ENCODE peak calls at places on chromosomes 5 and 9, in four cellular contexts. E is H1, R is IMR-90, S is mesendoderm. I is an unnamed sample.
A peak's percentile ranks its signal among the peaks of the same experiment; 100 is the strongest.

GRCh38 chr5:55908804-55909203 is 57.6 kb downstream of the IL31RA start:
- DNase-seq in S (no peak), R (no peak), E (no peak), I (no peak)

GRCh38 chr5:1005904-1006655 is 2.5 kb upstream of the NKD2 start:
- DNase-seq in S (no peak), E (peak; percentile 40), R (no peak), I (no peak)

GRCh38 chr5:167578977-167579700 is 712.3 kb upstream of the WWC1 start:
- DNase-seq in E (no peak), S (no peak), R (peak; percentile 59), I (no peak)

GRCh38 chr9:108272350-108272899 is 583.4 kb downstream of the ACTL7B start:
- DNase-seq in S (peak; percentile 71), E (peak; percentile 55), R (peak; percentile 39), I (peak; percentile 62)

GRCh38 chr9:96061293-96061987 is 185.9 kb downstream of the ERCC6L2 start:
- DNase-seq in S (peak; percentile 76), R (peak; percentile 41), E (peak; percentile 54), I (peak; percentile 55)

GRCh38 chr9:131500939-131501541 is 1.7 kb upstream of the POMT1 start:
- DNase-seq in E (no peak), R (peak; percentile 81), S (peak; percentile 29), I (no peak)

GRCh38 chr9:16954032-16954431 is 83.6 kb upstream of the BNC2 start:
- DNase-seq in S (no peak), E (no peak), R (no peak), I (no peak)

GRCh38 chr5:169856571-169856970 is 123.7 kb downstream of the INSYN2B start:
- DNase-seq in S (peak; percentile 74), R (peak; percentile 95), E (no peak), I (no peak)

GRCh38 chr5:127826011-127826410 is 122.8 kb downstream of the CCDC192 start:
- DNase-seq in E (no peak), R (peak; percentile 78), S (no peak), I (no peak)

GRCh38 chr5:173326501-173326960 is 1.7 kb downstream of the STC2 start:
- DNase-seq in R (peak; percentile 92), E (no peak), S (peak; percentile 31), I (no peak)

GRCh38 chr5:111929892-111930291 is 172.9 kb upstream of the NREP start:
- DNase-seq in R (peak; percentile 92), S (peak; percentile 28), E (no peak), I (no peak)

GRCh38 chr5:77847814-77848290 is 71.7 kb upstream of the TBCA start:
- DNase-seq in S (peak; percentile 78), E (no peak), R (no peak), I (peak; percentile 90)

GRCh38 chr5:16805478-16805877 is 130.6 kb downstream of the MYO10 start:
- DNase-seq in E (no peak), R (no peak), S (no peak), I (no peak)

GRCh38 chr9:21833090-21833801 is 30.8 kb downstream of the MTAP start:
- DNase-seq in E (no peak), R (no peak), S (no peak), I (no peak)

GRCh38 chr9:127916665-127917581 is at the start of gene ST6GALNAC4:
- DNase-seq in R (peak; percentile 88), S (peak; percentile 91), E (peak; percentile 97), I (peak; percentile 97)

GRCh38 chr9:134854541-134854981 is 26.0 kb upstream of the FCN2 start:
- DNase-seq in E (no peak), S (no peak), R (no peak), I (no peak)

GRCh38 chr5:170629566-170630175 is 125.9 kb downstream of the KCNIP1 start:
- DNase-seq in S (no peak), E (no peak), R (no peak), I (no peak)

GRCh38 chr5:157384971-157385709 is 74.9 kb upstream of the NIPAL4 start:
- DNase-seq in S (peak; percentile 99), R (peak; percentile 99), E (no peak), I (no peak)

GRCh38 chr9:81833563-81834345 is 94.5 kb upstream of the SPATA31D4 start:
- DNase-seq in S (no peak), E (no peak), R (peak; percentile 66), I (no peak)

GRCh38 chr9:78462616-78463015 is 165.7 kb downstream of the PSAT1 start:
- DNase-seq in R (peak; percentile 52), S (peak; percentile 29), E (no peak), I (no peak)

DNA sequence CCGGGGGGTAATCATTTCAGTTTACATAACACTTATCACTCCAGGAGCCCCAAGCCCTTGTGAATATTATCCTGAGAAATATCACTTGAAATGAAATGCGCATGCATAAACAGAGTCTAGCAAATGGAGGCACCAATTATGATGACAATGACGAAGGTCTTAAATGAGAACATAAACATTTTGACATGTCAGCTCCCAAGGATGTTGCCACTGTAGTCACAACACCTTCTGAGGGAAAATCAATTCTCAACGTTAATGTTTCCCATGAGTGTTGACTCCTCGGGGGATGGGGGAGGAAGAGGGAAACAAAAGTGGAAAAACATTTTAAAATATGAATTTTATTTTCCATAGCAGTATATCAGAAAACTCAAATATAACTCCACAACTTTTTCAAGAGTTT is 54.4 kb upstream of the RAD23B start:
- DNase-seq in R (no peak), S (no peak), E (no peak), I (no peak)
- H3K56ac ChIP-seq in R (no peak overlapping the region), S (no peak overlapping the region), E (no peak overlapping the region), I (no peak overlapping the region)

GRCh38 chr9:103168254-103168653 is 173.1 kb downstream of the CYLC2 start:
- DNase-seq in R (no peak), S (peak; percentile 47), E (no peak), I (no peak)
- H3K4me1 ChIP-seq in R (no peaks in the 10 kb centered on the region), S (no peaks in the 10 kb centered on the region), E (no peaks in the 10 kb centered on the region), I (no peaks in the 10 kb centered on the region)

GRCh38 chr9:84701801-84702200 is 32.3 kb downstream of the NTRK2 start:
- DNase-seq in S (no peak), R (no peak), E (no peak), I (no peak)
- H3K56ac ChIP-seq in S (no peak overlapping the region), R (no peak overlapping the region), E (no peak overlapping the region), I (no peak overlapping the region)

GRCh38 chr5:10484774-10485141 is 43.1 kb downstream of the ROPN1L start:
- DNase-seq in S (no peak), E (no peak), R (no peak), I (no peak)
- H3K4me1 ChIP-seq in S (peaks cover 6% of the 10 kb centered on the region), E (peaks cover 12% of the 10 kb centered on the region), R (peaks cover 19% of the 10 kb centered on the region), I (no peaks in the 10 kb centered on the region)

GRCh38 chr9:70617033-70617432 is 202.6 kb upstream of the KLF9 start:
- DNase-seq in S (no peak), R (no peak), E (no peak), I (no peak)

GRCh38 chr9:70616401-70617010 is 202.0 kb upstream of the KLF9 start:
- DNase-seq in S (no peak), R (no peak), E (no peak), I (no peak)

GRCh38 chr9:70613024-70613768 is 198.7 kb upstream of the KLF9 start:
- DNase-seq in R (no peak), E (no peak), S (no peak), I (no peak)

GRCh38 chr9:70614786-70615565 is 200.5 kb upstream of the KLF9 start:
- DNase-seq in R (no peak), S (no peak), E (no peak), I (no peak)

DNA sequence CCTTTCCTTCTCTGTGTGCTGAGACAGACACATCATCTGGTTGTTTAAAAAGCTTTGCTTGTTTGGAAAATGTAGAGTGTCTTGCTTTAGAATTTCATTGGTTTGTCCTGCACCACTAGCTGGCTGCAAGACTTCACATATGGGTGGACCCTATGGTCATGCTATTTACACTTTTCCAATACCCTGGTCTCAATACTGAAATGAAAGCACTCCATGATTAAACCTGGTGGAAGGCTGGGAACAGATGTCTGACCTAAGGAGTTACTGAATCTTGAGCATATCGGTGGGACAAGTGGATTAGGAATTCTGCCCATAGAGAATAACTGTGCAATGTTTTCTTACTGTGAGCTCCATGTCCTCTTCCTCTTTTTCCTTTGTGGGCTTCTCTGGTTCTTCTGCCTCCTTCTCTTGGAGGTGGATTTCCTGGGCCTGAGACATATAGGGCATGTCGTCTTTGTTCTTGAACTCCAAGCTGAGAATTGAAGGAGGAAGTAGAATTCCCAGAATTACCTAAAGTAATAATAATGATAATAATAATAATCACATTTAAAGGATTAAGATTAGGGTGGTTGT is 201.2 kb upstream of the KLF9 start:
- DNase-seq in R (no peak), S (no peak), E (no peak), I (no peak)
- H3K56ac ChIP-seq in R (no peak overlapping the region), S (no peak overlapping the region), E (no peak overlapping the region), I (no peak overlapping the region)

DNA sequence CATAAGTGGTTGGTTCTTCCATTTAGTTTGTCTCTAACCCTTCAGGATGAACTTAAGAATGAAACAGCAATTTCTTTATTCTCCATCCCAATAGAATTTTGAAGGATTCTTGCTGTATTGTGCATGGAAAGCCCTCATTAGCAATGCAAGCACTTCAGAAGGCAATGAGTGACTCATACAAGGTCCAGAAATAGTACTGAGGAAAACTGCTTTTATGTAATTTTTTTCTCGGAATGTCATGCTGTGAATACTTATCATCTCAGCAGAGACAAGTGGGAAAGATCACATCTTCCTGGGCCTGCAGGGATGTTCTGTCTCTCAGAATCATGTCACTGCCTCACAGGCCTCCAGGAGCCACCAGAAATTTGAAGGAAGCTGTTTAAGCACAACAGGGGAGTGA is 91.2 kb upstream of the CD180 start:
- DNase-seq in R (peak; percentile 72), E (no peak), S (no peak), I (no peak)
- H3K4me1 ChIP-seq in R (peaks cover 11% of the 10 kb centered on the region), E (no peaks in the 10 kb centered on the region), S (peaks cover 3% of the 10 kb centered on the region), I (peaks cover 3% of the 10 kb centered on the region)

GRCh38 chr5:4159681-4160080 is 564.0 kb downstream of the IRX1 start:
- DNase-seq in E (no peak), R (no peak), S (no peak), I (no peak)
- H3K56ac ChIP-seq in E (no peak overlapping the region), R (no peak overlapping the region), S (no peak overlapping the region), I (no peak overlapping the region)

GRCh38 chr9:35499029-35499700 is 9.3 kb downstream of the RUSC2 start:
- DNase-seq in S (no peak), E (no peak), R (no peak), I (no peak)
- H3K4me1 ChIP-seq in S (no peaks in the 10 kb centered on the region), E (no peaks in the 10 kb centered on the region), R (peaks cover 3% of the 10 kb centered on the region), I (no peaks in the 10 kb centered on the region)

GRCh38 chr5:146952168-146952567 is 73.6 kb upstream of the PPP2R2B start:
- DNase-seq in R (no peak), E (no peak), S (no peak), I (no peak)
- H3K56ac ChIP-seq in R (no peak overlapping the region), E (no peak overlapping the region), S (no peak overlapping the region), I (no peak overlapping the region)

GRCh38 chr5:116502097-116502496 is 72.5 kb downstream of the SEMA6A start:
- DNase-seq in S (no peak), E (no peak), R (no peak), I (no peak)
- H3K4me1 ChIP-seq in S (peaks cover 5% of the 10 kb centered on the region), E (peaks cover 6% of the 10 kb centered on the region), R (no peaks in the 10 kb centered on the region), I (no peaks in the 10 kb centered on the region)